ENCODE peak calls at places on chromosomes 16 and 17, in four cellular contexts. One of them, this sample, is unnamed.

GRCh38 chr16:27222499-27223225 is 19.3 kb downstream of the KDM8 start:
- DNase-seq in A549: no peak
- DNase-seq in K562: no peak
- DNase-seq in HepG2: no peak
- DNase-seq in this sample: no peak

GRCh38 chr17:83119987-83120864 is 40.8 kb downstream of the METRNL start:
- DNase-seq in A549: peak; percentile 42
- DNase-seq in K562: no peak
- DNase-seq in HepG2: no peak
- DNase-seq in this sample: no peak

GRCh38 chr17:36818134-36818825 is 119.0 kb upstream of the LHX1 start:
- DNase-seq in A549: no peak
- DNase-seq in K562: no peak
- DNase-seq in HepG2: no peak
- DNase-seq in this sample: no peak

GRCh38 chr16:49441366-49441780 is 67.8 kb downstream of the C16orf78 start:
- DNase-seq in A549: no peak
- DNase-seq in K562: no peak
- DNase-seq in HepG2: no peak
- DNase-seq in this sample: no peak

GRCh38 chr16:91484-91883 is 13.5 kb downstream of the MPG start:
- DNase-seq in A549: no peak
- DNase-seq in K562: no peak
- DNase-seq in HepG2: no peak
- DNase-seq in this sample: no peak

GRCh38 chr17:61878984-61879612 is 15.8 kb upstream of the BRIP1 start:
- DNase-seq in A549: no peak
- DNase-seq in K562: no peak
- DNase-seq in HepG2: no peak
- DNase-seq in this sample: no peak

GRCh38 chr17:76278952-76279741 is 14.0 kb downstream of the UBALD2 start:
- DNase-seq in A549: peak; percentile 78
- DNase-seq in K562: peak; percentile 91
- DNase-seq in HepG2: peak; percentile 74
- DNase-seq in this sample: peak; percentile 73

GRCh38 chr16:117381-118365 is 20.8 kb downstream of the NPRL3 start:
- DNase-seq in A549: peak; percentile 70
- DNase-seq in K562: peak; percentile 63
- DNase-seq in HepG2: peak; percentile 48
- DNase-seq in this sample: peak; percentile 58

GRCh38 chr17:77213778-77214132 is 73.0 kb downstream of the SEC14L1 start:
- DNase-seq in A549: no peak
- DNase-seq in K562: no peak
- DNase-seq in HepG2: no peak
- DNase-seq in this sample: no peak

GRCh38 chr16:77858060-77858459 is 69.7 kb downstream of the VAT1L start:
- DNase-seq in A549: no peak
- DNase-seq in K562: no peak
- DNase-seq in HepG2: no peak
- DNase-seq in this sample: no peak

GRCh38 chr16:87740909-87741424 is 24.8 kb downstream of the KLHDC4 start:
- DNase-seq in A549: no peak
- DNase-seq in K562: no peak
- DNase-seq in HepG2: no peak
- DNase-seq in this sample: no peak

GRCh38 chr17:61240851-61241468 is 158.7 kb upstream of the TBX2 start:
- DNase-seq in A549: no peak
- DNase-seq in K562: no peak
- DNase-seq in HepG2: no peak
- DNase-seq in this sample: no peak

GRCh38 chr17:83086197-83086880 is 6.9 kb downstream of the METRNL start:
- DNase-seq in A549: no peak
- DNase-seq in K562: no peak
- DNase-seq in HepG2: no peak
- DNase-seq in this sample: no peak

GRCh38 chr17:45907720-45908395 is 13.5 kb downstream of the MAPT start:
- DNase-seq in A549: no peak
- DNase-seq in K562: no peak
- DNase-seq in HepG2: no peak
- DNase-seq in this sample: no peak

GRCh38 chr16:27326738-27327585 is 13.2 kb downstream of the IL4R start:
- DNase-seq in A549: peak; percentile 81
- DNase-seq in K562: no peak
- DNase-seq in HepG2: peak; percentile 81
- DNase-seq in this sample: peak; percentile 80

GRCh38 chr16:57130950-57131321 is 38.6 kb downstream of the CPNE2 start:
- DNase-seq in A549: no peak
- DNase-seq in K562: no peak
- DNase-seq in HepG2: no peak
- DNase-seq in this sample: no peak
- TF ChIP-seq RNF2 in A549: no peak
- TF ChIP-seq RNF2 in K562: no peak
- TF ChIP-seq RNF2 in HepG2: no peak
- TF ChIP-seq RNF2 in this sample: no peak

GRCh38 chr16:30615358-30616076 is 5.3 kb upstream of the ZNF689 start:
- DNase-seq in A549: peak; percentile 84
- DNase-seq in K562: peak; percentile 18
- DNase-seq in HepG2: peak; percentile 76
- DNase-seq in this sample: peak; percentile 100
- TF ChIP-seq RNF2 in A549: no peak
- TF ChIP-seq RNF2 in K562: no peak
- TF ChIP-seq RNF2 in HepG2: no peak
- TF ChIP-seq RNF2 in this sample: no peak

GRCh38 chr17:29293890-29294579 is at the start of gene NUFIP2:
- DNase-seq in A549: peak; percentile 100
- DNase-seq in K562: peak; percentile 85
- DNase-seq in HepG2: peak; percentile 96
- DNase-seq in this sample: peak; percentile 100

GRCh38 chr17:29292992-29293889 is 707 bp downstream of the NUFIP2 start:
- DNase-seq in A549: peak; percentile 61
- DNase-seq in K562: peak; percentile 84
- DNase-seq in HepG2: peak; percentile 45
- DNase-seq in this sample: no peak

GRCh38 chr17:29291163-29291752 is 2.7 kb downstream of the NUFIP2 start:
- DNase-seq in A549: peak; percentile 79
- DNase-seq in K562: no peak
- DNase-seq in HepG2: peak; percentile 66
- DNase-seq in this sample: no peak

GRCh38 chr17:29294580-29294900 is 592 bp upstream of the NUFIP2 start:
- DNase-seq in A549: no peak
- DNase-seq in K562: no peak
- DNase-seq in HepG2: no peak
- DNase-seq in this sample: no peak

DNA sequence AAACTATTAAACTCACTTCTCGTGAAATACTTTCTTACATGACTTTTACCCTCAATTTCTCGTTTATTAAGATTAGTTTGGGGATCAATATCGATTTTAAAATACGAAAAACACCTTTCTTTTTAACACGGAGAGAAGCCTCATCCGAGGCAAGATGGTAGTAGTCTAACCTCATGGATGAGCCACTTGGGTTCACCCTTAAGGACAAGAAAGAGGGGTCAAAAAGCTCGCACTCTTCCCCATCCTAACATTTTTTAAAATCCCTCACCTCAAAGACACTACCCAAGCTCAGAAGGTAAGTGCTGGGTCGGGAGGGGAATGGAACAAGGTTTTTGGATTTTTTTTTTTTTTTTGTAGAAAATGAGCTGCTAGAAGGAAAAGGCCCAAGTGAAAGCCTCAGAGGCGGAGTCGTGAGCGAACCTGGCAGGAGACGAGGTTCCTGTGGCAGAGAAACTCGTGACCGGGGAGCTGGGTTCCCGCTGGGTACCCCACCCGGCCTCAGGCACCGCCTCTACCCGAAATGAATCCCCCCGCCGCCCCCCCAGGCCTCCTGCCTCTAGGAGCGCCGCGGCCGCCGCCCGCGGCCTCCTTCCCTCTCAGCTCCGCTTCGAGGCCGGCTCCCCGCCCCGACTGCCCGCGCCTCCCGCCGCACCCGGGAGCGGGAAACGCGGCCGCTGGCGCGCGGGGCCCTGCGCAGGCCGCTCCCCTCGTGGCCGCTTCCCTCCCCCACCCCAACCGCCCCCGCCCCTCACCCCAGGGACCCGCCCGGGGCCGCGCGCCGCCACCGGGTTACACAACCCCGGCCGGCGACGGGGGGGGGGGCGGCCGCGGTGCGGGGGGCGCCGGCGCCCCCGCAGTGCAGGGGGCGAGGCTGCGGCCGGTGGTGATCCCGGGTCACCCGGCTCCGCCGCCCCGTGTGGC is 1.6 kb downstream of the NUFIP2 start:
- DNase-seq in A549: peak; percentile 54
- DNase-seq in K562: peak; percentile 84
- DNase-seq in HepG2: no peak
- DNase-seq in this sample: peak; percentile 61
- TF ChIP-seq RNF2 in A549: no peak
- TF ChIP-seq RNF2 in K562: no peak
- TF ChIP-seq RNF2 in HepG2: no peak
- TF ChIP-seq RNF2 in this sample: no peak

GRCh38 chr17:49680314-49680713 is 2.4 kb upstream of the SPOP start:
- DNase-seq in A549: no peak
- DNase-seq in K562: no peak
- DNase-seq in HepG2: no peak
- DNase-seq in this sample: no peak

GRCh38 chr17:49677933-49678847 is at the start of gene SPOP:
- DNase-seq in A549: peak; percentile 100
- DNase-seq in K562: peak; percentile 99
- DNase-seq in HepG2: peak; percentile 98
- DNase-seq in this sample: peak; percentile 99

GRCh38 chr17:49677134-49677932 is 564 bp downstream of the SPOP start:
- DNase-seq in A549: peak; percentile 94
- DNase-seq in K562: peak; percentile 96
- DNase-seq in HepG2: peak; percentile 92
- DNase-seq in this sample: peak; percentile 88

GRCh38 chr17:49674507-49674906 is 3.4 kb downstream of the SPOP start:
- DNase-seq in A549: no peak
- DNase-seq in K562: no peak
- DNase-seq in HepG2: no peak
- DNase-seq in this sample: no peak

GRCh38 chr17:49676276-49676868 is 1.5 kb downstream of the SPOP start:
- DNase-seq in A549: no peak
- DNase-seq in K562: peak; percentile 37
- DNase-seq in HepG2: no peak
- DNase-seq in this sample: peak; percentile 22
- TF ChIP-seq RNF2 in A549: no peak
- TF ChIP-seq RNF2 in K562: no peak
- TF ChIP-seq RNF2 in HepG2: no peak
- TF ChIP-seq RNF2 in this sample: no peak

GRCh38 chr16:20675488-20676267 is 21.8 kb downstream of the ACSM1 start:
- DNase-seq in A549: no peak
- DNase-seq in K562: no peak
- DNase-seq in HepG2: peak; percentile 64
- DNase-seq in this sample: peak; percentile 75
- TF ChIP-seq RNF2 in A549: no peak
- TF ChIP-seq RNF2 in K562: no peak
- TF ChIP-seq RNF2 in HepG2: no peak
- TF ChIP-seq RNF2 in this sample: no peak

GRCh38 chr17:49472527-49472926 is 22.6 kb upstream of the NGFR start:
- DNase-seq in A549: no peak
- DNase-seq in K562: no peak
- DNase-seq in HepG2: no peak
- DNase-seq in this sample: no peak

GRCh38 chr17:49469831-49470568 is 25.1 kb upstream of the NGFR start:
- DNase-seq in A549: no peak
- DNase-seq in K562: no peak
- DNase-seq in HepG2: no peak
- DNase-seq in this sample: no peak

GRCh38 chr17:49468827-49469385 is 26.2 kb upstream of the NGFR start:
- DNase-seq in A549: no peak
- DNase-seq in K562: no peak
- DNase-seq in HepG2: no peak
- DNase-seq in this sample: no peak

GRCh38 chr17:49471769-49472168 is 23.3 kb upstream of the NGFR start:
- DNase-seq in A549: no peak
- DNase-seq in K562: no peak
- DNase-seq in HepG2: no peak
- DNase-seq in this sample: no peak

DNA sequence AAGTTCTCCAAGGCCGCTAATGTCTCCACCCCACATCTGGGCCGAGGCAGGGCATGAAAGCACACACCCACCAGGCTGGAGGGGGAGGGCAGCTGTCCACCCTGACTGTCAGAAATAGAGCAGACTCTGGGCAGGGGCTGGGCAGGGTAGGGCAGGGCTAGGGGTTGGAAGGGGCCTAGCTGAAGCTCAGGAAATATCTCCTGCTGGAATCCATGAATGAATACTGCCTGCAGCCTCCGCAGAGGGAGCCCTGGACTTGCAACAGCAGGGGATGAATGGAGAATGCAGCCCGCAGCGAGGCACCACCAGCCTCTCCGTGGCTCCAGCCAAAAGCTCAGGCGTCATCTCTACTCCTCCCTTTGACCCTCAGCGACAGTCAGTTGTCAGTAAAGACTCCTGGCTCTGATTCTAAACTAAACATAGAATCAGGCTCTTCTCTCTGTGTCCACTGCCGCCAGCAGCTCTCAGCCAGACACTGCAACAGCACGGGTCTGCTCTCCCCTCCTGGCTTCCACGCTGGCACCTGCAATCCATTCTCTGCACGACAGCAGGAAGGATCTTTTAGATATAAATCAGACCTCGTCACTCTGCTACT is 23.9 kb upstream of the NGFR start:
- DNase-seq in A549: no peak
- DNase-seq in K562: no peak
- DNase-seq in HepG2: peak; percentile 16
- DNase-seq in this sample: no peak
- TF ChIP-seq RNF2 in A549: no peak
- TF ChIP-seq RNF2 in K562: no peak
- TF ChIP-seq RNF2 in HepG2: no peak
- TF ChIP-seq RNF2 in this sample: no peak

DNA sequence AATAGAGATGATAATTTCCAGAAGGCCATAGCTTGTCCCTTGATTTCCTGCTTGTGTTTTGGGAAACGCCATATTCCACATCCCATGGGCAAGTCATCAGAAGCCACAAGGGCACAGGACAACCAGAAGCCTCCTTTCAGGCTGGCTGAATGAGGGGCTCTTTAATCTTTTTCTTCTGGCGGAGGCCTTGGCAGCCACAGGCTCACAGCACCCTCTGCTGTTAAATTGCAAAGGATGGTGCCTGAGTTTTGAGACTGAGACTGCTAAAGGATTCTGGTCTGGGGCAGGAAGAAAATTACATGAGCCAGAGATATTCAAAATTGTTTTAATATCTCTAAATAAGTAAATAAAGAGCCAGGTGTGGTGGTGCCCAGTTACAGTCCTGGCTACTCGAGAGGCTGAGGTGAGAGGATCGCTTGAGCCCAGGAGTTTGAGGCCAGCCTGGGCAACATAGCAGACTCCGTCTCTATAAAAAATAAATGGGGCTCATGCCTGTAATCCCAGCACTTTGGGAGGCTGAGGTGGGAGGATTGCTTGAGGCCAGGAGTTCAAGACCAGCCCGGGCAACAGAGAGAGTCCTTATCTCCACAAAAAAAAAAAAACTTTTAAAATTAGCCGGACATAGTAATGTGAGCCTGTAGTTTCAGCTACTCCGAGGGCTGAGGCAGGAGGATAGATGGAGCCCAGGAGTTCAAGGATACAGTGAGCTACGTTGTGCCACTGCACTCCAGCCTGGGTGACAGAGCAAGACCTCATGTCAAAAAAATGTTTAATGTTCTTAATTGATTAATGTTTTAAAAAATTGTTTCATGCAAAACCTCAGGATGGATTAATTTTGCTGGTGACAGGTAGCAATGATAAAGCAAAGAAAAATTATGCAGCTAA is 26.3 kb downstream of the AARSD1 start:
- DNase-seq in A549: peak; percentile 78
- DNase-seq in K562: peak; percentile 55
- DNase-seq in HepG2: peak; percentile 73
- DNase-seq in this sample: peak; percentile 55
- TF ChIP-seq RNF2 in A549: no peak
- TF ChIP-seq RNF2 in K562: no peak
- TF ChIP-seq RNF2 in HepG2: no peak
- TF ChIP-seq RNF2 in this sample: no peak

This sample was measured in H1.